ENCODE peak calls at places on chromosomes 12 and 14, in five cellular contexts. N is CD4-positive, alpha-beta T cell; T is stimulated activated CD4-positive, alpha-beta T cell treated with anti-CD3 and anti-CD28 coated beads, Interleukin-4, amount 100 ng/mL, for 4 hours; M is H9; Y is T-cell. U is an unnamed sample.
A peak's percentile ranks its signal among the peaks of the same experiment; 100 is the strongest.

GRCh38 chr12:6996040-6996441 is 22.2 kb downstream of the LPCAT3 start:
- DNase-seq in T (no peak), Y (no peak), M (no peak), N (no peak), U (no peak)

GRCh38 chr12:110821917-110822316 is 24.9 kb upstream of the CCDC63 start:
- DNase-seq in T (no peak), M (no peak), Y (no peak), N (no peak), U (no peak)

GRCh38 chr12:50249464-50250229 is 33.7 kb downstream of the LIMA1 start:
- DNase-seq in N (no peak), Y (no peak), M (no peak), T (no peak), U (no peak)

GRCh38 chr12:47775100-47775911 is 2.3 kb downstream of the SLC48A1 start:
- DNase-seq in N (no peak), Y (no peak), T (no peak), M (no peak), U (no peak)

GRCh38 chr14:105080161-105080560 is 14.9 kb upstream of the GPR132 start:
- DNase-seq in T (no peak), Y (no peak), M (no peak), N (no peak), U (no peak)

GRCh38 chr14:89618309-89618708 is 201.3 kb upstream of the FOXN3 start:
- DNase-seq in M (no peak), T (no peak), Y (no peak), N (no peak), U (no peak)

GRCh38 chr12:49762468-49762847 is 21.1 kb downstream of the TMBIM6 start:
- DNase-seq in N (no peak), M (no peak), Y (no peak), T (no peak), U (peak; percentile 24)

GRCh38 chr12:76916170-76916540 is 37.3 kb upstream of the CSRP2 start:
- DNase-seq in Y (no peak), T (no peak), N (no peak), M (no peak), U (no peak)

GRCh38 chr12:24838531-24838950 is 110.4 kb downstream of the BCAT1 start:
- DNase-seq in Y (no peak), M (no peak), T (no peak), N (no peak), U (no peak)

GRCh38 chr12:2382391-2383155 is 329.8 kb downstream of the CACNA1C start:
- DNase-seq in M (no peak), T (no peak), N (no peak), Y (no peak), U (no peak)

GRCh38 chr12:95701275-95701674 is 89.3 kb downstream of the NTN4 start:
- DNase-seq in M (no peak), Y (no peak), N (no peak), T (no peak), U (no peak)

GRCh38 chr14:95456281-95456680 is 60.2 kb downstream of the SYNE3 start:
- DNase-seq in Y (no peak), N (no peak), T (no peak), M (no peak), U (no peak)

GRCh38 chr14:88476825-88477224 is 78.0 kb downstream of the PTPN21 start:
- DNase-seq in M (no peak), N (no peak), Y (no peak), T (no peak), U (no peak)

GRCh38 chr12:108239378-108239777 is 99.7 kb downstream of the CMKLR1 start:
- DNase-seq in N (no peak), Y (no peak), T (no peak), M (no peak), U (no peak)

GRCh38 chr12:52317443-52318052 is 3.6 kb downstream of the KRT83 start:
- DNase-seq in M (no peak), N (no peak), T (no peak), Y (no peak), U (no peak)

GRCh38 chr14:54366726-54367707 is 29.8 kb upstream of the CDKN3 start:
- DNase-seq in Y (peak; percentile 21), N (peak; percentile 6), M (peak; percentile 79), T (peak; percentile 8), U (peak; percentile 13)

GRCh38 chr12:131287938-131288797 is 334.5 kb downstream of the ADGRD1 start:
- DNase-seq in M (no peak), N (no peak), T (no peak), Y (no peak), U (no peak)

GRCh38 chr12:86186449-86186848 is 69.7 kb downstream of the MGAT4C start:
- DNase-seq in M (no peak), T (no peak), Y (no peak), N (no peak), U (no peak)

GRCh38 chr12:113777751-113778150 is 188.4 kb downstream of the RBM19 start:
- DNase-seq in N (no peak), Y (no peak), M (no peak), T (no peak), U (no peak)

GRCh38 chr12:28023156-28023887 is 50.8 kb upstream of the PTHLH start:
- DNase-seq in T (no peak), Y (no peak), M (no peak), N (no peak), U (no peak)

GRCh38 chr12:82124711-82125110 is 233.5 kb downstream of the CCDC59 start:
- DNase-seq in N (no peak), T (no peak), Y (no peak), M (no peak), U (no peak)

GRCh38 chr12:58757422-58757821 is 162.9 kb downstream of the LRIG3 start:
- DNase-seq in T (no peak), M (no peak), Y (no peak), N (no peak), U (no peak)

GRCh38 chr14:54138354-54139038 is 181.9 kb upstream of the BMP4 start:
- DNase-seq in N (no peak), Y (no peak), M (no peak), T (no peak), U (no peak)

GRCh38 chr12:99232324-99232723 is 415.2 kb upstream of the GARIN6 start:
- DNase-seq in N (no peak), T (no peak), Y (no peak), M (no peak), U (no peak)

GRCh38 chr14:46691819-46692218 is 40.2 kb upstream of the RPL10L start:
- DNase-seq in Y (no peak), N (no peak), T (no peak), M (no peak), U (no peak)

GRCh38 chr14:70882771-70883492 is 24.3 kb upstream of the PCNX1 start:
- DNase-seq in Y (no peak), M (no peak), T (no peak), N (no peak), U (no peak)

GRCh38 chr12:111410229-111411186 is 4.8 kb downstream of the SH2B3 start:
- DNase-seq in T (no peak), Y (no peak), N (no peak), M (no peak), U (no peak)

GRCh38 chr14:104799239-104799599 is 1.7 kb upstream of the ZBTB42 start:
- DNase-seq in M (no peak), N (no peak), Y (no peak), T (no peak), U (peak; percentile 11)

GRCh38 chr12:11758838-11759509 is 109.5 kb downstream of the ETV6 start:
- DNase-seq in Y (no peak), N (no peak), T (no peak), M (no peak), U (no peak)

GRCh38 chr14:95895720-95896119 is 19.1 kb downstream of the TUNAR start:
- DNase-seq in M (peak; percentile 82), N (peak; percentile 7), Y (peak; percentile 17), T (no peak), U (no peak)